ENCODE peak calls at places on chromosomes 13 and 19, in five cellular contexts. E is AG04449, I is fibroblast of the conjunctiva, T is astrocyte, P is left ventricle myocardium superior. U is an unnamed sample.

GRCh38 chr13:24263652-24264051 is 45.7 kb upstream of the C1QTNF9 start:
- DNase-seq in E (no peak), I (no peak), P (no peak), T (peak), U (no peak)

GRCh38 chr13:112366907-112367646 is 9.1 kb upstream of the SPACA7 start:
- DNase-seq in T (no peak), E (no peak), P (no peak), I (no peak), U (no peak)

GRCh38 chr13:113816248-113816924 is 47.5 kb downstream of the GAS6 start:
- DNase-seq in E (no peak), P (no peak), I (no peak), T (no peak), U (no peak)

GRCh38 chr13:52097197-52097596 is 31.7 kb downstream of the NEK5 start:
- DNase-seq in I (no peak), P (no peak), E (no peak), T (no peak), U (no peak)

GRCh38 chr19:7534531-7534980 is 961 bp upstream of the PNPLA6 start:
- DNase-seq in P (peak), E (no peak), T (peak), I (peak), U (peak)

GRCh38 chr13:40399756-40400155 is 266.7 kb downstream of the FOXO1 start:
- DNase-seq in I (no peak), E (no peak), T (no peak), P (no peak), U (no peak)

GRCh38 chr13:75489502-75490263 is 7.7 kb upstream of the TBC1D4 start:
- DNase-seq in I (peak), E (no peak), P (no peak), T (peak), U (no peak)

GRCh38 chr19:13077233-13077632 is 25.4 kb downstream of the LYL1 start:
- DNase-seq in E (no peak), T (no peak), P (no peak), I (no peak), U (no peak)

GRCh38 chr13:110179858-110180156 is 127.2 kb downstream of the COL4A1 start:
- DNase-seq in E (no peak), I (no peak), T (no peak), P (no peak), U (no peak)

GRCh38 chr19:8251025-8251472 is 41.9 kb downstream of the CERS4 start:
- DNase-seq in I (no peak), E (no peak), T (peak), P (peak), U (peak)

U was measured in left ventricle myocardium inferior.